ENCODE peak calls at places on chromosomes 7 and 10, in five cellular contexts. One of them, this sample, is unnamed.
A peak's percentile ranks its signal among the peaks of the same experiment; 100 is the strongest.

GRCh38 chr10:109114578-109114977 is 808.7 kb downstream of the XPNPEP1 start:
- DNase-seq in T-helper 1 cell: no peak
- DNase-seq in AG20443: no peak
- DNase-seq in stimulated activated CD8-positive, alpha-beta memory T cell treated with anti-CD3 and anti-CD28 coated beads, Interleukin-4, amount 100 ng/mL, for 48 hours: no peak
- DNase-seq in Ammon's horn: no peak
- DNase-seq in this sample: no peak

GRCh38 chr10:3874988-3875841 is 90.2 kb upstream of the KLF6 start:
- DNase-seq in T-helper 1 cell: no peak
- DNase-seq in AG20443: no peak
- DNase-seq in stimulated activated CD8-positive, alpha-beta memory T cell treated with anti-CD3 and anti-CD28 coated beads, Interleukin-4, amount 100 ng/mL, for 48 hours: no peak
- DNase-seq in Ammon's horn: peak; percentile 28
- DNase-seq in this sample: no peak

GRCh38 chr7:116509982-116510579 is 10.5 kb downstream of the CAV2 start:
- DNase-seq in T-helper 1 cell: no peak
- DNase-seq in AG20443: no peak
- DNase-seq in stimulated activated CD8-positive, alpha-beta memory T cell treated with anti-CD3 and anti-CD28 coated beads, Interleukin-4, amount 100 ng/mL, for 48 hours: no peak
- DNase-seq in Ammon's horn: no peak
- DNase-seq in this sample: no peak

GRCh38 chr10:128431997-128432396 is 305.8 kb upstream of the MKI67 start:
- DNase-seq in T-helper 1 cell: no peak
- DNase-seq in AG20443: no peak
- DNase-seq in stimulated activated CD8-positive, alpha-beta memory T cell treated with anti-CD3 and anti-CD28 coated beads, Interleukin-4, amount 100 ng/mL, for 48 hours: no peak
- DNase-seq in Ammon's horn: no peak
- DNase-seq in this sample: no peak

GRCh38 chr7:134701272-134701671 is 54.6 kb downstream of the BPGM start:
- DNase-seq in T-helper 1 cell: no peak
- DNase-seq in AG20443: no peak
- DNase-seq in stimulated activated CD8-positive, alpha-beta memory T cell treated with anti-CD3 and anti-CD28 coated beads, Interleukin-4, amount 100 ng/mL, for 48 hours: no peak
- DNase-seq in Ammon's horn: no peak
- DNase-seq in this sample: no peak

GRCh38 chr10:96560489-96560888 is 26.3 kb downstream of the TM9SF3 start:
- DNase-seq in T-helper 1 cell: no peak
- DNase-seq in AG20443: no peak
- DNase-seq in stimulated activated CD8-positive, alpha-beta memory T cell treated with anti-CD3 and anti-CD28 coated beads, Interleukin-4, amount 100 ng/mL, for 48 hours: no peak
- DNase-seq in Ammon's horn: no peak
- DNase-seq in this sample: no peak

GRCh38 chr10:132255489-132256344 is 52.0 kb downstream of the STK32C start:
- DNase-seq in T-helper 1 cell: no peak
- DNase-seq in AG20443: no peak
- DNase-seq in stimulated activated CD8-positive, alpha-beta memory T cell treated with anti-CD3 and anti-CD28 coated beads, Interleukin-4, amount 100 ng/mL, for 48 hours: no peak
- DNase-seq in Ammon's horn: no peak
- DNase-seq in this sample: no peak

GRCh38 chr10:25766687-25767221 is 167.3 kb upstream of the MYO3A start:
- DNase-seq in T-helper 1 cell: no peak
- DNase-seq in AG20443: no peak
- DNase-seq in stimulated activated CD8-positive, alpha-beta memory T cell treated with anti-CD3 and anti-CD28 coated beads, Interleukin-4, amount 100 ng/mL, for 48 hours: no peak
- DNase-seq in Ammon's horn: no peak
- DNase-seq in this sample: no peak

GRCh38 chr7:155312653-155313052 is 15.0 kb downstream of the INSIG1 start:
- DNase-seq in T-helper 1 cell: no peak
- DNase-seq in AG20443: no peak
- DNase-seq in stimulated activated CD8-positive, alpha-beta memory T cell treated with anti-CD3 and anti-CD28 coated beads, Interleukin-4, amount 100 ng/mL, for 48 hours: peak; percentile 14
- DNase-seq in Ammon's horn: no peak
- DNase-seq in this sample: no peak

GRCh38 chr7:5694221-5694754 is 87.2 kb downstream of the RNF216 start:
- DNase-seq in T-helper 1 cell: no peak
- DNase-seq in AG20443: peak; percentile 57
- DNase-seq in stimulated activated CD8-positive, alpha-beta memory T cell treated with anti-CD3 and anti-CD28 coated beads, Interleukin-4, amount 100 ng/mL, for 48 hours: no peak
- DNase-seq in Ammon's horn: no peak
- DNase-seq in this sample: no peak

GRCh38 chr10:133328358-133329343 is 8.0 kb downstream of the CALY start:
- DNase-seq in T-helper 1 cell: no peak
- DNase-seq in AG20443: no peak
- DNase-seq in stimulated activated CD8-positive, alpha-beta memory T cell treated with anti-CD3 and anti-CD28 coated beads, Interleukin-4, amount 100 ng/mL, for 48 hours: no peak
- DNase-seq in Ammon's horn: no peak
- DNase-seq in this sample: no peak

GRCh38 chr10:48632166-48632565 is 27.3 kb upstream of the ARHGAP22 start:
- DNase-seq in T-helper 1 cell: no peak
- DNase-seq in AG20443: peak; percentile 32
- DNase-seq in stimulated activated CD8-positive, alpha-beta memory T cell treated with anti-CD3 and anti-CD28 coated beads, Interleukin-4, amount 100 ng/mL, for 48 hours: no peak
- DNase-seq in Ammon's horn: no peak
- DNase-seq in this sample: no peak

GRCh38 chr10:33211123-33211878 is 123.2 kb downstream of the NRP1 start:
- DNase-seq in T-helper 1 cell: no peak
- DNase-seq in AG20443: peak; percentile 89
- DNase-seq in stimulated activated CD8-positive, alpha-beta memory T cell treated with anti-CD3 and anti-CD28 coated beads, Interleukin-4, amount 100 ng/mL, for 48 hours: no peak
- DNase-seq in Ammon's horn: peak; percentile 47
- DNase-seq in this sample: no peak

GRCh38 chr10:78900715-78901430 is 167.9 kb upstream of the ZMIZ1 start:
- DNase-seq in T-helper 1 cell: no peak
- DNase-seq in AG20443: no peak
- DNase-seq in stimulated activated CD8-positive, alpha-beta memory T cell treated with anti-CD3 and anti-CD28 coated beads, Interleukin-4, amount 100 ng/mL, for 48 hours: no peak
- DNase-seq in Ammon's horn: no peak
- DNase-seq in this sample: no peak